ENCODE peak calls at places on chromosomes 6 and 20, in six cellular contexts. J is activated CD4-positive, alpha-beta T cell treated with anti-CD3 and anti-CD28 coated beads, Interleukin-2, amount 50 U/mL, for 24 hours; D is nucleus accumbens; G is HEK293T; Y is IMR-90; M is mesenchymal stem cell. O is an unnamed sample.

GRCh38 chr20:50776122-50776795 is 18.6 kb upstream of the BCAS4 start:
- DNase-seq in M (no peak), G (no peak), D (no peak), J (no peak), Y (no peak), O (no peak)

GRCh38 chr6:52724041-52724405 is 39.3 kb downstream of the GSTA2 start:
- DNase-seq in J (no peak), Y (peak; percentile 56), G (no peak), M (no peak), D (no peak), O (no peak)

GRCh38 chr6:129184808-129185366 is 301.9 kb downstream of the LAMA2 start:
- DNase-seq in Y (peak; percentile 50), M (no peak), J (no peak), D (no peak), G (no peak), O (no peak)

GRCh38 chr6:125120054-125120590 is 33.5 kb upstream of the TPD52L1 start:
- DNase-seq in G (no peak), J (no peak), D (no peak), M (no peak), Y (no peak), O (no peak)

GRCh38 chr6:170423030-170423429 is 116.5 kb downstream of the FAM120B start:
- DNase-seq in D (no peak), M (no peak), Y (no peak), G (no peak), J (no peak), O (no peak)

GRCh38 chr6:73983367-73983766 is 287.4 kb downstream of the CD109 start:
- DNase-seq in Y (peak; percentile 65), D (no peak), M (peak; percentile 35), J (no peak), G (no peak), O (no peak)

GRCh38 chr6:158783167-158783450 is 36.1 kb downstream of the EZR start:
- DNase-seq in M (no peak), J (no peak), D (no peak), G (no peak), Y (no peak), O (no peak)

GRCh38 chr20:48849779-48850178 is 22.0 kb upstream of the PREX1 start:
- DNase-seq in G (no peak), Y (no peak), D (no peak), M (no peak), J (no peak), O (no peak)

GRCh38 chr6:73074175-73074574 is 151.1 kb downstream of the KHDC1L start:
- DNase-seq in M (no peak), D (no peak), J (no peak), G (no peak), Y (peak; percentile 83), O (no peak)

GRCh38 chr6:37381579-37381978 is 27.8 kb downstream of the RNF8 start:
- DNase-seq in G (peak; percentile 43), M (peak; percentile 63), Y (peak; percentile 74), D (no peak), J (no peak), O (peak; percentile 83)

GRCh38 chr20:41045680-41046079 is 17.1 kb downstream of the TOP1 start:
- DNase-seq in Y (no peak), D (no peak), M (no peak), G (no peak), J (no peak), O (no peak)

GRCh38 chr6:106702451-106703110 is 73.2 kb downstream of the QRSL1 start:
- DNase-seq in Y (no peak), M (no peak), G (no peak), J (no peak), D (no peak), O (peak; percentile 89)

GRCh38 chr20:13941031-13941430 is 49.4 kb downstream of the SEL1L2 start:
- DNase-seq in Y (no peak), J (no peak), G (no peak), M (no peak), D (no peak), O (no peak)

GRCh38 chr6:4644962-4645361 is 131.2 kb upstream of the CDYL start:
- DNase-seq in M (no peak), J (no peak), D (no peak), Y (peak; percentile 20), G (no peak), O (no peak)

GRCh38 chr6:129704708-129705107 is 5.3 kb downstream of the ARHGAP18 start:
- DNase-seq in J (no peak), G (no peak), D (no peak), Y (no peak), M (no peak), O (no peak)

GRCh38 chr6:1286972-1287600 is 24.8 kb upstream of the FOXQ1 start:
- DNase-seq in Y (peak; percentile 87), J (no peak), G (no peak), D (no peak), M (peak; percentile 89), O (no peak)

GRCh38 chr6:18101873-18102272 is 20.6 kb downstream of the NHLRC1 start:
- DNase-seq in J (no peak), G (no peak), M (no peak), Y (no peak), D (no peak), O (no peak)

GRCh38 chr20:49446808-49447207 is 35.7 kb downstream of the KCNB1 start:
- DNase-seq in J (no peak), Y (no peak), G (no peak), M (peak; percentile 9), D (no peak), O (no peak)

GRCh38 chr6:161498881-161499280 is 225.0 kb upstream of the AGPAT4 start:
- DNase-seq in M (no peak), D (no peak), Y (no peak), G (no peak), J (no peak), O (no peak)

GRCh38 chr6:106964954-106965353 is 9.6 kb downstream of the CD24 start:
- DNase-seq in G (no peak), M (no peak), D (no peak), J (no peak), Y (no peak), O (no peak)

GRCh38 chr6:110325197-110325596 is 33.0 kb downstream of the METTL24 start:
- DNase-seq in Y (peak; percentile 85), J (no peak), G (no peak), D (no peak), M (peak; percentile 93), O (no peak)

GRCh38 chr6:87095056-87095527 is at the start of gene CGA:
- DNase-seq in M (no peak), J (no peak), Y (no peak), G (no peak), D (no peak), O (no peak)

GRCh38 chr6:36340671-36341454 is 4.2 kb upstream of the BNIP5 start:
- DNase-seq in G (peak; percentile 86), D (peak; percentile 28), M (peak; percentile 65), J (peak; percentile 57), Y (peak; percentile 59), O (peak; percentile 78)

GRCh38 chr20:5919634-5920544 is 30.4 kb downstream of the TRMT6 start:
- DNase-seq in D (no peak), J (no peak), M (no peak), Y (no peak), G (no peak), O (no peak)

GRCh38 chr6:29678114-29678513 is 2.8 kb downstream of the ZFP57 start:
- DNase-seq in G (no peak), Y (no peak), D (no peak), M (no peak), J (no peak), O (no peak)

GRCh38 chr6:147161974-147162495 is 42.2 kb upstream of the STXBP5 start:
- DNase-seq in Y (peak; percentile 95), M (peak; percentile 77), J (no peak), D (no peak), G (no peak), O (no peak)

GRCh38 chr6:158660331-158660730 is 10.5 kb downstream of the SYTL3 start:
- DNase-seq in Y (no peak), M (no peak), J (no peak), G (peak; percentile 67), D (no peak), O (peak; percentile 59)

GRCh38 chr20:62392077-62392418 is 5.1 kb downstream of the RPS21 start:
- DNase-seq in J (no peak), Y (no peak), M (no peak), D (no peak), G (no peak), O (no peak)

GRCh38 chr6:24324617-24325016 is 33.2 kb downstream of the DCDC2 start:
- DNase-seq in M (no peak), J (no peak), Y (no peak), G (no peak), D (no peak), O (no peak)

GRCh38 chr20:33460711-33461110 is 17.1 kb upstream of the SNTA1 start:
- DNase-seq in J (no peak), Y (no peak), G (no peak), M (no peak), D (no peak), O (no peak)

GRCh38 chr6:155126727-155127439 is 131.8 kb downstream of the TIAM2 start:
- DNase-seq in G (no peak), M (peak; percentile 85), J (no peak), Y (peak; percentile 80), D (no peak), O (peak; percentile 20)

GRCh38 chr20:20366896-20367680 is 816 bp upstream of the INSM1 start:
- DNase-seq in Y (no peak), G (no peak), J (no peak), D (no peak), M (no peak), O (no peak)

GRCh38 chr6:17032595-17033591 is 69.0 kb upstream of the STMND1 start:
- DNase-seq in Y (peak; percentile 95), D (peak; percentile 39), J (no peak), G (peak; percentile 35), M (peak; percentile 94), O (no peak)

GRCh38 chr20:41221614-41222218 is 84.4 kb downstream of the PLCG1 start:
- DNase-seq in D (no peak), G (no peak), M (no peak), J (no peak), Y (no peak), O (no peak)

GRCh38 chr6:47655719-47656595 is 42.4 kb upstream of the ADGRF4 start:
- DNase-seq in M (peak; percentile 65), G (no peak), Y (no peak), D (no peak), J (no peak), O (peak; percentile 16)

GRCh38 chr6:3209114-3210023 is 18.1 kb downstream of the TUBB2B start:
- DNase-seq in J (no peak), Y (peak; percentile 98), M (peak; percentile 96), D (no peak), G (peak; percentile 57), O (peak; percentile 91)

GRCh38 chr6:95576218-95576617 is 1.1 kb upstream of the MANEA start:
- DNase-seq in G (no peak), M (no peak), D (no peak), Y (no peak), J (no peak), O (peak; percentile 2)

GRCh38 chr6:5510331-5510730 is 249.0 kb downstream of the FARS2 start:
- DNase-seq in J (no peak), D (no peak), Y (no peak), G (no peak), M (no peak), O (no peak)

GRCh38 chr6:40288919-40289318 is 298.2 kb downstream of the LRFN2 start:
- DNase-seq in D (no peak), Y (no peak), J (no peak), G (no peak), M (no peak), O (no peak)

GRCh38 chr6:130893766-130894165 is 66.6 kb downstream of the SMLR1 start:
- DNase-seq in G (no peak), Y (no peak), M (no peak), J (no peak), D (no peak), O (no peak)

O was measured in GM12865.